ENCODE peak calls at places on chromosomes 3 and 15, in five cellular contexts. U is psoas muscle, G is NCI-H1092 treated with DMSO at 0.1 percent for 48 hours, P is GM12865, M is GM19239. X is an unnamed sample.

GRCh38 chr15:25134546-25134945 is 179.8 kb downstream of the SNRPN start:
- DNase-seq in M (no peak), G (no peak), U (no peak), P (no peak), X (peak)

GRCh38 chr15:98948941-98949340 is 58.7 kb downstream of the PGPEP1L start:
- DNase-seq in G (no peak), U (no peak), P (no peak), M (no peak), X (no peak)

GRCh38 chr15:69265347-69265955 is 33.3 kb upstream of the PAQR5 start:
- DNase-seq in G (peak), M (no peak), U (no peak), P (peak), X (peak)

GRCh38 chr3:69072928-69073327 is 7.2 kb downstream of the UBA3 start:
- DNase-seq in M (no peak), P (no peak), G (no peak), U (no peak), X (no peak)

GRCh38 chr3:141795719-141796435 is 32.7 kb downstream of the GRK7 start:
- DNase-seq in U (peak), P (no peak), M (no peak), G (no peak), X (peak)

GRCh38 chr3:156643729-156644389 is 30.5 kb upstream of the TIPARP start:
- DNase-seq in G (no peak), U (no peak), M (peak), P (peak), X (peak)

GRCh38 chr3:8529738-8530525 is 28.3 kb downstream of the LMCD1 start:
- DNase-seq in G (no peak), P (no peak), U (no peak), M (no peak), X (peak)

GRCh38 chr15:63367390-63367789 is 14.3 kb downstream of the CA12 start:
- DNase-seq in P (no peak), M (no peak), G (no peak), U (no peak), X (no peak)

GRCh38 chr3:188286087-188286513 is 132.1 kb downstream of the LPP start:
- DNase-seq in P (no peak), G (no peak), M (no peak), U (peak), X (no peak)

GRCh38 chr3:38805765-38806386 is 10.1 kb downstream of the SCN10A start:
- DNase-seq in P (peak), G (no peak), U (no peak), M (peak), X (peak)

GRCh38 chr15:86336051-86336788 is 256.5 kb downstream of the AGBL1 start:
- DNase-seq in G (no peak), P (no peak), M (no peak), U (no peak), X (peak)

GRCh38 chr3:129892486-129892856 is 1.0 kb downstream of the TMCC1 start:
- DNase-seq in U (no peak), P (peak), M (no peak), G (no peak), X (no peak)

GRCh38 chr3:36132214-36132613 is 248.1 kb upstream of the STAC start:
- DNase-seq in U (no peak), P (no peak), G (no peak), M (no peak), X (no peak)